ENCODE peak calls at places on chromosomes 4 and X, in four cellular contexts. I, C, K and P are unnamed samples.

GRCh38 chrX:19554786-19555185 is 39.5 kb upstream of the MAP3K15 start:
- DNase-seq in C (no peak), I (no peak), K (peak; percentile 88), P (no peak)

GRCh38 chr4:110904435-110905050 is 281.7 kb upstream of the PITX2 start:
- DNase-seq in C (no peak), K (peak; percentile 5), I (no peak), P (no peak)

GRCh38 chrX:35919536-35920309 is at the start of gene CFAP47:
- DNase-seq in I (no peak), C (no peak), K (no peak), P (peak; percentile 86)

GRCh38 chr4:54586343-54586953 is 71.3 kb upstream of the KIT start:
- DNase-seq in C (no peak), K (peak; percentile 84), I (no peak), P (no peak)

GRCh38 chr4:159607824-159608223 is 504.9 kb downstream of the RAPGEF2 start:
- DNase-seq in C (no peak), K (no peak), I (no peak), P (peak; percentile 84)

GRCh38 chr4:172995161-172995560 is 173.4 kb upstream of the GALNT7 start:
- DNase-seq in I (no peak), K (no peak), C (no peak), P (no peak)

GRCh38 chrX:10506781-10507180 is 113.6 kb downstream of the MID1 start:
- DNase-seq in K (no peak), I (no peak), C (no peak), P (no peak)

GRCh38 chrX:70454441-70455365 is 10.1 kb downstream of the DLG3 start:
- DNase-seq in K (peak; percentile 50), I (peak; percentile 49), C (peak; percentile 22), P (peak; percentile 94)

GRCh38 chr4:119041951-119042560 is 93.6 kb upstream of the MYOZ2 start:
- DNase-seq in C (peak; percentile 81), K (peak; percentile 82), I (peak; percentile 86), P (peak; percentile 76)

DNA sequence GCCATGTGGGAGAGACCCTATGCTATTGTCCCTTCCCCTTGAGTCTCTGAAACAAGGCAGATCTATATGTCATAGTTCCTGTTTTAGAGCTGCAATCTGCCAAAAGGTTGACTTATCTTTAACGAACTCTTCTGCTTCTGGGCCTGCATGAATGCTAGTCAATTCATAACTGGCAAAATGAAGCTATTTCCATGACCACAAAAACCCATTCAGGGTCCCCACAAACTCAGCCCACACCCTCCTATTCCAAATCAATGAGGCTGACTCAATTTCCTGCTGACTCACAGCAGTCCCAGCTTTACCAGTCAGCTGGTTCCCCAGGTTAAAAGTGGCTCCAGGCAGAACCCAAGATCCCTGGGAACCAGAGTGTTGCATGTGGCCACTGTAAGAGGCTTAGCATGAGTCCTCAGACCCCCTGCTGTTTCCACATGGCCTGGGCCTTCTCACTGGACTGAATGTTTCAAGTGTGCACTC is 25.2 kb upstream of the SOD3 start:
- DNase-seq in I (peak; percentile 18), K (peak; percentile 92), C (no peak), P (peak; percentile 24)
- H3K27ac ChIP-seq in I (no peak overlapping the region), K (peak overlapping the region; percentile 75), C (no peak overlapping the region), P (no peak overlapping the region)

GRCh38 chrX:148567229-148567628 is 66.8 kb downstream of the AFF2 start:
- DNase-seq in I (no peak), C (no peak), K (peak; percentile 59), P (no peak)

GRCh38 chrX:148567779-148568178 is 67.4 kb downstream of the AFF2 start:
- DNase-seq in C (no peak), K (peak; percentile 18), I (no peak), P (no peak)

GRCh38 chrX:148568763-148569162 is 68.3 kb downstream of the AFF2 start:
- DNase-seq in K (no peak), I (no peak), C (no peak), P (no peak)

GRCh38 chrX:148562846-148563245 is 62.4 kb downstream of the AFF2 start:
- DNase-seq in K (no peak), C (peak; percentile 60), I (no peak), P (no peak)
- H3K79me2 ChIP-seq in K (no peaks in the 10 kb centered on the region), C (peaks cover 89% of the 10 kb centered on the region), I (no peaks in the 10 kb centered on the region), P (no peaks in the 10 kb centered on the region)

GRCh38 chrX:68717663-68718442 is 70.4 kb downstream of the STARD8 start:
- DNase-seq in K (no peak), C (no peak), I (no peak), P (no peak)
- H3K9me3 ChIP-seq in K (no peaks in the 10 kb centered on the region), C (no peaks in the 10 kb centered on the region), I (no peaks in the 10 kb centered on the region), P (no peaks in the 10 kb centered on the region)

GRCh38 chr4:7498406-7499200 is 63.9 kb upstream of the PSAPL1 start:
- DNase-seq in K (no peak), I (no peak), C (no peak), P (no peak)
- H3K27ac ChIP-seq in K (no peak overlapping the region), I (no peak overlapping the region), C (no peak overlapping the region), P (no peak overlapping the region)

GRCh38 chrX:1537031-1537715 is at the start of gene P2RY8:
- DNase-seq in I (no peak), K (peak; percentile 40), C (peak; percentile 91), P (no peak)

GRCh38 chrX:1536712-1537030 is 314 bp downstream of the P2RY8 start:
- DNase-seq in K (no peak), C (no peak), I (no peak), P (no peak)

GRCh38 chrX:1533083-1533482 is 3.9 kb downstream of the P2RY8 start:
- DNase-seq in K (no peak), C (no peak), I (no peak), P (no peak)

GRCh38 chrX:1534321-1535168 is 2.4 kb downstream of the P2RY8 start:
- DNase-seq in I (no peak), C (peak; percentile 69), K (no peak), P (peak; percentile 60)

DNA sequence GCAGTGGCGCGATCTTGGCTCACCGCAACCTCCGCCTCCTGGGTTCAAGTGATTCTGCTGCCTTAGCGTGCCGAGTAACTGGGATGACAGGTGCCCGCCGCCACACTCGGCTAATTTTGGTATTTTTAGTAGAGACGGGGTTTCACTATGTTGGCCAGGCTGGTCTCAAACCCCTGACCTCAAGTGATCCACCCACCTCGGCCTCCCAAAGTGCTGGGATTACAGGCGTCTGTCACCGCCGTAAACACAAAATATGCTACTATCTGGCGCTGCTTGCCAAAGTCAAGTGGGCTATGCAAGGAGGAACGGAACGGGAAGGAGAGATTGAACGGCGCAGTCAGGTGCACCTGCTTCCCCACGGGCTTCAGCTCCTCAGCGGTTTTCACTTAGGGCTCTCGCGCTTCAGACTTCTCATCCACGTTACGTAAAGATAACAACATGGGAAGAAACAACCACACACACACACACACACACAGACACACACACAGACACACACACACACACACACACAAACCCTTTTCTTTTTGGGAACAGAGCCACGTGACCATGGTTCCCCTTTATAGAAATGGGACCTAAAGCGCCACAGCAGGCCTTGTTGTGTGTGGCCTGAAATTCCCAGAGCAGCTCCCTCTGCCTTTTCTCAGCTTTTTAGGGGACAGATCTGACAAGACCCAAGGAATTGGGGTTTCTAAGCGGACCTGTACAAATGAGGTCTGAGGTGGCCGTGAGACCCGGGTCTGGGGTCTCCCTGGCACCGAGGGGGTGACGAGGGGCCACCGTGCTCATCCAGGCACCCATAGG is 1.5 kb downstream of the P2RY8 start:
- DNase-seq in I (no peak), C (peak; percentile 80), K (no peak), P (no peak)
- H3K79me2 ChIP-seq in I (no peaks in the 10 kb centered on the region), C (peaks cover 52% of the 10 kb centered on the region), K (no peaks in the 10 kb centered on the region), P (no peaks in the 10 kb centered on the region)

DNA sequence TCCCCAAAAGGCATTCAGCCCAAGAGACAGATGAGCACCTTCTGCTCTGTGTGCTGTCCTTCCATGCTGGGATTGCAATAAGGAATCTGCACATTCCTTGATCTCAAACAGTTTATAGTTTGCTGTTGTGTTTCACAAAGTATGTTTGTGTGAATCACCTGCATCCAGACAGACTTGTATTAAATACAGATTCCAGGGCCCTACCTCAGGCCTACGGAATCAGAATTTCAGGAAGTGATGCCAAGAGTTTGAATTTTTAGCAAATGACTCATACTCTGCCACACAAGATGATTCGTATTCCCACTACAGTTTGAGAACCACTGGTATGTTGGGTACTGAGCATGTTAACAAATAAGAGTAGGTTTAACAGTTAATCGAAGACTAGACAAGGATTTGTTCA is 7.0 kb downstream of the VAMP7 start:
- DNase-seq in K (peak; percentile 69), C (no peak), I (peak; percentile 54), P (no peak)
- H3K9me3 ChIP-seq in K (no peaks in the 10 kb centered on the region), C (no peaks in the 10 kb centered on the region), I (no peaks in the 10 kb centered on the region), P (no peaks in the 10 kb centered on the region)

GRCh38 chr4:16931906-16932305 is 33.5 kb upstream of the LDB2 start:
- DNase-seq in C (no peak), I (peak; percentile 58), K (no peak), P (no peak)
- H3K27ac ChIP-seq in C (no peak overlapping the region), I (no peak overlapping the region), K (no peak overlapping the region), P (no peak overlapping the region)